ENCODE peak calls at places on chromosome 13, in four cellular contexts. R, U, F and B are unnamed samples.

GRCh38 chr13:62643007-62643483 is 1227.4 kb upstream of the PCDH20 start:
- DNase-seq in F (no peak), U (no peak), R (no peak), B (no peak)

GRCh38 chr13:99686157-99686572 is 184.9 kb downstream of the TM9SF2 start:
- DNase-seq in U (no peak), F (peak), R (peak), B (peak)

GRCh38 chr13:18959996-18960395 is 221.6 kb downstream of the TUBA3C start:
- DNase-seq in F (no peak), R (no peak), U (no peak), B (no peak)

GRCh38 chr13:110571897-110572777 is 10.6 kb upstream of the RAB20 start:
- DNase-seq in F (no peak), U (no peak), R (no peak), B (no peak)

GRCh38 chr13:105436946-105437345 is 1098.5 kb downstream of the EFNB2 start:
- DNase-seq in F (no peak), U (no peak), R (no peak), B (no peak)

GRCh38 chr13:21583496-21583895 is 20.5 kb downstream of the MICU2 start:
- DNase-seq in U (no peak), F (no peak), R (no peak), B (no peak)

GRCh38 chr13:60372141-60372540 is 24.9 kb upstream of the TDRD3 start:
- DNase-seq in F (peak), R (no peak), U (no peak), B (no peak)

GRCh38 chr13:98890186-98890585 is 87.7 kb downstream of the DOCK9 start:
- DNase-seq in R (no peak), U (no peak), F (no peak), B (peak)

GRCh38 chr13:53445682-53446081 is 417.1 kb downstream of the OLFM4 start:
- DNase-seq in U (no peak), R (no peak), F (no peak), B (no peak)

GRCh38 chr13:98778749-98779148 is 26.3 kb upstream of the SLC15A1 start:
- DNase-seq in R (no peak), U (no peak), F (no peak), B (peak)

GRCh38 chr13:48891586-48891985 is 84.1 kb upstream of the FNDC3A start:
- DNase-seq in R (peak), F (peak), U (peak), B (peak)

GRCh38 chr13:105921711-105922110 is 613.8 kb downstream of the EFNB2 start:
- DNase-seq in R (no peak), F (no peak), U (no peak), B (no peak)

GRCh38 chr13:102868366-102868936 is 22.6 kb downstream of the ERCC5 start:
- DNase-seq in F (no peak), U (no peak), R (no peak), B (no peak)

GRCh38 chr13:48500652-48501197 is 32.2 kb downstream of the RCBTB2 start:
- DNase-seq in R (no peak), F (peak), U (no peak), B (peak)

GRCh38 chr13:64075543-64076271 is 2660.1 kb upstream of the PCDH20 start:
- DNase-seq in F (no peak), U (no peak), R (no peak), B (peak)

GRCh38 chr13:49124693-49125304 is 95.3 kb upstream of the MLNR start:
- DNase-seq in F (no peak), U (no peak), R (no peak), B (no peak)

GRCh38 chr13:93776936-93777335 is 550.3 kb downstream of the GPC6 start:
- DNase-seq in R (no peak), U (no peak), F (no peak), B (no peak)

GRCh38 chr13:39037410-39037879 is 444 bp downstream of the PROSER1 start:
- DNase-seq in F (no peak), U (no peak), R (peak), B (peak)

GRCh38 chr13:106182404-106182803 is 353.1 kb downstream of the EFNB2 start:
- DNase-seq in R (no peak), F (no peak), U (no peak), B (peak)

GRCh38 chr13:93227280-93227905 is 786 bp downstream of the GPC6 start:
- DNase-seq in R (no peak), U (no peak), F (no peak), B (peak)

GRCh38 chr13:113672002-113672651 is 5.1 kb downstream of the GRK1 start:
- DNase-seq in R (peak), F (no peak), U (no peak), B (no peak)

GRCh38 chr13:108155185-108156106 is 59.9 kb downstream of the LIG4 start:
- DNase-seq in U (no peak), F (peak), R (peak), B (peak)

GRCh38 chr13:50130686-50131051 is 115.4 kb downstream of the KCNRG start:
- DNase-seq in R (peak), F (no peak), U (peak), B (peak)

GRCh38 chr13:38348890-38349289 is 761 bp upstream of the UFM1 start:
- DNase-seq in U (peak), R (no peak), F (no peak), B (no peak)

GRCh38 chr13:44237276-44237767 is 136.3 kb upstream of the SERP2 start:
- DNase-seq in F (peak), U (peak), R (peak), B (no peak)
- TF ChIP-seq POLR2A in F (no peak), U (no peak), R (no peak), B (no peak)

DNA sequence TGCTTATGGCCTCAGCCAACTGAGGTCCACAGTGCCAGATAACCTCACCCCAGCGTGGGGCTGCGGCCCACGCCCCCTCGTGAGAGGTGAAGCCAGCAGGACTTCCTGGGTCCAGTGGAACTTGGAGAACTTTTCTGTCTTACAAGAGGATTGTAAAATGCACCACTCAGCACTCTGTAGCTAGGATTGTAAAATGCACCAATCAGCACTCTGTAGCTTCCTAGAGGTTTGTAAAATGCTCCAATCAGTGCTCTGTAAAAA is 109.1 kb downstream of the AKAP11 start:
- DNase-seq in U (no peak), R (no peak), F (no peak), B (no peak)
- TF ChIP-seq POLR2A in U (no peak), R (no peak), F (no peak), B (no peak)

GRCh38 chr13:75762066-75762937 is 126.2 kb downstream of the LMO7 start:
- DNase-seq in U (no peak), R (no peak), F (peak), B (no peak)
- TF ChIP-seq POLR2A in U (no peak), R (no peak), F (peak), B (no peak)

DNA sequence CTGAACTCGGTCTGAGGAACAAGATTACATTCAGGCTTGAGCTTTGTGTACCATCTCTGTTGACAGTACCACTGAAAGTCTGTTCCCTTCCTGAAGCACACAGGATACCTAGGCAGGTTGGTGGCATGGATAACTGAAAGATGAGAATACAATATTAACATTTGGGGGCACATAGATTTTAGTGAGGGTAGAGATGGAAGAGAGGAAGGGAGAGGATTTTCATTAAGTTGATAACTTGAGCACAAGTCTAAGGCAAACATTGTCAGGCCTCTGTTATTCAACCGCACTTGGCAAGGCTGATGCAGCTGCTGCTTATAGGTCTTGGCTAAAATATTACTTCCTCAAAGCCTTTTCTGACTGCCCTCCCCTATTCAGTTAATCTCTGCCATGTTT is 10.9 kb downstream of the MIR17HG start:
- DNase-seq in R (no peak), U (no peak), F (no peak), B (no peak)
- TF ChIP-seq POLR2A in R (no peak), U (no peak), F (no peak), B (no peak)

GRCh38 chr13:29849071-29849541 is 1.3 kb downstream of the UBL3 start:
- DNase-seq in R (peak), U (no peak), F (peak), B (no peak)

GRCh38 chr13:29853131-29853530 is 2.7 kb upstream of the UBL3 start:
- DNase-seq in R (no peak), F (no peak), U (no peak), B (no peak)

GRCh38 chr13:29852464-29853054 is 2.1 kb upstream of the UBL3 start:
- DNase-seq in F (no peak), R (no peak), U (no peak), B (no peak)

GRCh38 chr13:29849731-29850212 is 645 bp downstream of the UBL3 start:
- DNase-seq in F (peak), R (peak), U (peak), B (no peak)

GRCh38 chr13:29850213-29850898 is at the start of gene UBL3:
- DNase-seq in F (peak), U (peak), R (peak), B (peak)
- TF ChIP-seq POLR2A in F (peak), U (no peak), R (peak), B (peak)

GRCh38 chr13:51331354-51331861 is 8.1 kb upstream of the SERPINE3 start:
- DNase-seq in R (no peak), F (no peak), U (no peak), B (no peak)
- TF ChIP-seq POLR2A in R (no peak), F (no peak), U (no peak), B (no peak)